ENCODE peak calls at places on chromosomes 7 and 10, in nine cellular contexts. B is fibroblast of gingiva; H is mucosa of descending colon; A is HEK293T; N is A172; S is activated naive CD4-positive, alpha-beta T cell treated with anti-CD3 and anti-CD28 coated beads for 36 hours; J is activated CD4-positive, alpha-beta T cell treated with anti-CD3 and anti-CD28 coated beads for 36 hours; T is BJ; E is right lobe of liver. Z is an unnamed sample.

GRCh38 chr10:1327759-1328158 is 271.6 kb downstream of the WDR37 start:
- DNase-seq in N (no peak), E (no peak), A (no peak), J (no peak), S (no peak), B (no peak), H (no peak), T (no peak), Z (no peak)

GRCh38 chr10:126169899-126170298 is 218.4 kb downstream of the ADAM12 start:
- DNase-seq in N (no peak), B (no peak), E (no peak), H (no peak), A (no peak), J (no peak), T (no peak), S (no peak), Z (no peak)

GRCh38 chr10:110002801-110003523 is 4.8 kb upstream of the ADD3 start:
- DNase-seq in E (no peak), H (peak; percentile 79), A (no peak), J (no peak), S (no peak), N (no peak), B (no peak), T (no peak), Z (no peak)

GRCh38 chr10:49164587-49165188 is 23.5 kb downstream of the TMEM273 start:
- DNase-seq in J (peak; percentile 73), S (peak; percentile 46), B (peak; percentile 42), E (no peak), T (no peak), H (peak; percentile 48), A (peak; percentile 45), N (no peak), Z (peak; percentile 32)

GRCh38 chr7:5702876-5703571 is 78.4 kb downstream of the RNF216 start:
- DNase-seq in T (no peak), J (no peak), S (no peak), N (peak; percentile 77), E (no peak), B (no peak), H (no peak), A (no peak), Z (peak; percentile 11)

GRCh38 chr7:66925255-66925654 is 4.2 kb downstream of the TMEM248 start:
- DNase-seq in H (no peak), B (no peak), N (no peak), A (no peak), T (no peak), E (no peak), J (no peak), S (no peak), Z (no peak)

GRCh38 chr10:944034-944831 is 12.7 kb upstream of the LARP4B start:
- DNase-seq in S (peak; percentile 52), T (peak; percentile 33), E (peak; percentile 67), J (peak; percentile 61), H (peak; percentile 35), N (peak; percentile 39), A (no peak), B (peak; percentile 82), Z (peak; percentile 21)

GRCh38 chr10:132272061-132272766 is 35.5 kb downstream of the STK32C start:
- DNase-seq in H (peak; percentile 24), J (no peak), N (no peak), T (peak; percentile 19), A (no peak), E (peak; percentile 50), B (peak; percentile 33), S (no peak), Z (no peak)

GRCh38 chr7:71486856-71487628 is 355.1 kb downstream of the GALNT17 start:
- DNase-seq in J (no peak), E (no peak), H (peak; percentile 13), S (no peak), T (no peak), B (peak; percentile 35), A (no peak), N (no peak), Z (peak; percentile 45)

GRCh38 chr7:91692800-91693199 is 187.7 kb downstream of the MTERF1 start:
- DNase-seq in A (no peak), N (no peak), B (peak; percentile 4), S (no peak), H (no peak), E (no peak), J (no peak), T (no peak), Z (no peak)

GRCh38 chr7:128215739-128216138 is 25.3 kb upstream of the LEP start:
- DNase-seq in E (no peak), S (no peak), B (peak; percentile 90), J (no peak), N (no peak), A (no peak), T (no peak), H (no peak), Z (no peak)

GRCh38 chr7:27900006-27900405 is 160.0 kb downstream of the TAX1BP1 start:
- DNase-seq in A (no peak), B (peak; percentile 22), H (no peak), E (no peak), J (no peak), S (no peak), T (no peak), N (no peak), Z (no peak)

GRCh38 chr7:925601-926000 is 28.9 kb downstream of the ADAP1 start:
- DNase-seq in A (no peak), N (peak; percentile 61), S (no peak), H (peak; percentile 72), J (peak; percentile 51), E (peak; percentile 51), B (no peak), T (no peak), Z (no peak)

GRCh38 chr10:104080762-104081161 is 4.9 kb downstream of the COL17A1 start:
- DNase-seq in S (peak; percentile 19), T (no peak), N (peak; percentile 11), E (no peak), A (peak; percentile 55), B (no peak), J (peak; percentile 29), H (peak; percentile 42), Z (peak; percentile 12)

GRCh38 chr7:22193361-22194016 is 163.5 kb downstream of the RAPGEF5 start:
- DNase-seq in E (no peak), N (no peak), S (no peak), J (no peak), A (no peak), B (peak; percentile 40), H (no peak), T (no peak), Z (peak; percentile 50)

GRCh38 chr7:90828601-90829000 is 232.5 kb downstream of the CDK14 start:
- DNase-seq in J (no peak), T (no peak), S (no peak), B (no peak), N (no peak), A (no peak), H (no peak), E (no peak), Z (no peak)

GRCh38 chr10:510415-510881 is 179.0 kb downstream of the DIP2C start:
- DNase-seq in N (no peak), T (no peak), S (no peak), J (no peak), H (no peak), E (no peak), A (no peak), B (peak; percentile 40), Z (no peak)

GRCh38 chr10:17735166-17735941 is 16.6 kb upstream of the TMEM236 start:
- DNase-seq in E (no peak), H (no peak), J (no peak), A (no peak), B (no peak), S (no peak), N (no peak), T (no peak), Z (no peak)

Z was measured in mesenchymal stem cell.